ENCODE peak calls at places on chromosome 22, in seven cellular contexts. One of them, this sample, is unnamed.

GRCh38 chr22:28316014-28316413 is 363.6 kb downstream of the TTC28 start:
- DNase-seq in heart left ventricle: no peak
- DNase-seq in colonic mucosa: no peak
- DNase-seq in SJSA1: no peak
- DNase-seq in tibial artery: no peak
- DNase-seq in GM23338: no peak
- DNase-seq in ascending aorta: no peak
- DNase-seq in this sample: peak; percentile 21

GRCh38 chr22:30274061-30274812 is 7.6 kb upstream of the OSM start:
- DNase-seq in GM23338: no peak
- DNase-seq in heart left ventricle: no peak
- DNase-seq in colonic mucosa: no peak
- DNase-seq in ascending aorta: no peak
- DNase-seq in SJSA1: no peak
- DNase-seq in tibial artery: no peak
- DNase-seq in this sample: no peak

GRCh38 chr22:42820075-42820763 is 36.9 kb downstream of the ARFGAP3 start:
- DNase-seq in ascending aorta: no peak
- DNase-seq in GM23338: peak; percentile 78
- DNase-seq in colonic mucosa: no peak
- DNase-seq in heart left ventricle: no peak
- DNase-seq in SJSA1: peak; percentile 54
- DNase-seq in tibial artery: no peak
- DNase-seq in this sample: no peak

GRCh38 chr22:39534591-39535301 is 2.2 kb upstream of the RPS19BP1 start:
- DNase-seq in colonic mucosa: peak; percentile 91
- DNase-seq in GM23338: peak; percentile 95
- DNase-seq in heart left ventricle: peak; percentile 84
- DNase-seq in SJSA1: peak; percentile 70
- DNase-seq in ascending aorta: no peak
- DNase-seq in tibial artery: peak; percentile 78
- DNase-seq in this sample: peak; percentile 86

GRCh38 chr22:29213481-29213880 is 7.8 kb downstream of the EMID1 start:
- DNase-seq in SJSA1: no peak
- DNase-seq in heart left ventricle: no peak
- DNase-seq in tibial artery: no peak
- DNase-seq in ascending aorta: no peak
- DNase-seq in GM23338: no peak
- DNase-seq in colonic mucosa: no peak
- DNase-seq in this sample: no peak

GRCh38 chr22:40153186-40153585 is 24.5 kb upstream of the TNRC6B start:
- DNase-seq in GM23338: peak; percentile 24
- DNase-seq in ascending aorta: no peak
- DNase-seq in SJSA1: no peak
- DNase-seq in colonic mucosa: no peak
- DNase-seq in heart left ventricle: no peak
- DNase-seq in tibial artery: no peak
- DNase-seq in this sample: no peak

GRCh38 chr22:35258144-35258988 is 1.1 kb downstream of the HMGXB4 start:
- DNase-seq in GM23338: peak; percentile 75
- DNase-seq in colonic mucosa: peak; percentile 36
- DNase-seq in heart left ventricle: no peak
- DNase-seq in SJSA1: no peak
- DNase-seq in tibial artery: no peak
- DNase-seq in ascending aorta: no peak
- DNase-seq in this sample: no peak

GRCh38 chr22:27685515-27685914 is 116.0 kb downstream of the MN1 start:
- DNase-seq in GM23338: no peak
- DNase-seq in heart left ventricle: peak; percentile 71
- DNase-seq in SJSA1: no peak
- DNase-seq in tibial artery: no peak
- DNase-seq in ascending aorta: no peak
- DNase-seq in colonic mucosa: no peak
- DNase-seq in this sample: no peak

GRCh38 chr22:35726933-35727332 is 9.3 kb downstream of the APOL5 start:
- DNase-seq in ascending aorta: no peak
- DNase-seq in colonic mucosa: no peak
- DNase-seq in tibial artery: no peak
- DNase-seq in heart left ventricle: no peak
- DNase-seq in GM23338: no peak
- DNase-seq in SJSA1: no peak
- DNase-seq in this sample: no peak

GRCh38 chr22:17754233-17754925 is 19.9 kb downstream of the BID start:
- DNase-seq in GM23338: peak; percentile 76
- DNase-seq in ascending aorta: no peak
- DNase-seq in colonic mucosa: no peak
- DNase-seq in tibial artery: no peak
- DNase-seq in heart left ventricle: peak; percentile 23
- DNase-seq in SJSA1: no peak
- DNase-seq in this sample: no peak

GRCh38 chr22:43883012-43883661 is 8.7 kb downstream of the PNPLA5 start:
- DNase-seq in tibial artery: no peak
- DNase-seq in SJSA1: peak; percentile 47
- DNase-seq in ascending aorta: no peak
- DNase-seq in heart left ventricle: no peak
- DNase-seq in colonic mucosa: peak; percentile 50
- DNase-seq in GM23338: peak; percentile 96
- DNase-seq in this sample: peak; percentile 28

GRCh38 chr22:25013634-25014033 is 61.1 kb downstream of the KIAA1671 start:
- DNase-seq in ascending aorta: no peak
- DNase-seq in tibial artery: no peak
- DNase-seq in colonic mucosa: peak; percentile 87
- DNase-seq in GM23338: no peak
- DNase-seq in SJSA1: no peak
- DNase-seq in heart left ventricle: peak; percentile 60
- DNase-seq in this sample: no peak

GRCh38 chr22:30008401-30008800 is 71.9 kb upstream of the HORMAD2 start:
- DNase-seq in colonic mucosa: no peak
- DNase-seq in tibial artery: no peak
- DNase-seq in GM23338: no peak
- DNase-seq in SJSA1: peak; percentile 32
- DNase-seq in ascending aorta: no peak
- DNase-seq in heart left ventricle: no peak
- DNase-seq in this sample: no peak

GRCh38 chr22:26471522-26471921 is 12.1 kb downstream of the HPS4 start:
- DNase-seq in ascending aorta: no peak
- DNase-seq in colonic mucosa: no peak
- DNase-seq in tibial artery: no peak
- DNase-seq in heart left ventricle: no peak
- DNase-seq in SJSA1: peak; percentile 76
- DNase-seq in GM23338: no peak
- DNase-seq in this sample: no peak

GRCh38 chr22:20550851-20551744 is 43.7 kb downstream of the MED15 start:
- DNase-seq in GM23338: peak; percentile 52
- DNase-seq in SJSA1: no peak
- DNase-seq in tibial artery: peak; percentile 55
- DNase-seq in colonic mucosa: no peak
- DNase-seq in heart left ventricle: peak; percentile 58
- DNase-seq in ascending aorta: no peak
- DNase-seq in this sample: no peak

GRCh38 chr22:43514476-43515157 is 102.8 kb downstream of the MPPED1 start:
- DNase-seq in heart left ventricle: no peak
- DNase-seq in tibial artery: no peak
- DNase-seq in SJSA1: no peak
- DNase-seq in ascending aorta: no peak
- DNase-seq in colonic mucosa: no peak
- DNase-seq in GM23338: peak; percentile 23
- DNase-seq in this sample: no peak

GRCh38 chr22:17861909-17862308 is 87.6 kb upstream of the BID start:
- DNase-seq in GM23338: no peak
- DNase-seq in SJSA1: no peak
- DNase-seq in colonic mucosa: no peak
- DNase-seq in ascending aorta: no peak
- DNase-seq in tibial artery: no peak
- DNase-seq in heart left ventricle: no peak
- DNase-seq in this sample: no peak

GRCh38 chr22:26708256-26709009 is 51.0 kb downstream of the MIAT start:
- DNase-seq in GM23338: no peak
- DNase-seq in SJSA1: no peak
- DNase-seq in heart left ventricle: no peak
- DNase-seq in colonic mucosa: no peak
- DNase-seq in ascending aorta: no peak
- DNase-seq in tibial artery: no peak
- DNase-seq in this sample: no peak

GRCh38 chr22:32631507-32632245 is 157.1 kb downstream of the FBXO7 start:
- DNase-seq in colonic mucosa: no peak
- DNase-seq in SJSA1: no peak
- DNase-seq in GM23338: no peak
- DNase-seq in ascending aorta: no peak
- DNase-seq in heart left ventricle: no peak
- DNase-seq in tibial artery: no peak
- DNase-seq in this sample: no peak

GRCh38 chr22:42752912-42753311 is 32.2 kb upstream of the A4GALT start:
- DNase-seq in ascending aorta: no peak
- DNase-seq in tibial artery: no peak
- DNase-seq in colonic mucosa: no peak
- DNase-seq in SJSA1: no peak
- DNase-seq in GM23338: no peak
- DNase-seq in heart left ventricle: no peak
- DNase-seq in this sample: no peak

GRCh38 chr22:32416556-32417085 is 4.6 kb upstream of the RTCB start:
- DNase-seq in heart left ventricle: no peak
- DNase-seq in colonic mucosa: no peak
- DNase-seq in tibial artery: no peak
- DNase-seq in SJSA1: no peak
- DNase-seq in ascending aorta: no peak
- DNase-seq in GM23338: no peak
- DNase-seq in this sample: no peak

GRCh38 chr22:21860640-21861039 is 6.8 kb downstream of the MAPK1 start:
- DNase-seq in ascending aorta: no peak
- DNase-seq in tibial artery: no peak
- DNase-seq in colonic mucosa: no peak
- DNase-seq in GM23338: no peak
- DNase-seq in heart left ventricle: no peak
- DNase-seq in SJSA1: no peak
- DNase-seq in this sample: no peak

GRCh38 chr22:39003165-39003638 is 10.9 kb upstream of the APOBEC3C start:
- DNase-seq in ascending aorta: no peak
- DNase-seq in SJSA1: peak; percentile 71
- DNase-seq in colonic mucosa: peak; percentile 70
- DNase-seq in heart left ventricle: peak; percentile 75
- DNase-seq in GM23338: peak; percentile 94
- DNase-seq in tibial artery: peak; percentile 73
- DNase-seq in this sample: peak; percentile 87

GRCh38 chr22:36333632-36334031 is 54.1 kb downstream of the MYH9 start:
- DNase-seq in colonic mucosa: no peak
- DNase-seq in tibial artery: no peak
- DNase-seq in SJSA1: no peak
- DNase-seq in ascending aorta: no peak
- DNase-seq in heart left ventricle: no peak
- DNase-seq in GM23338: no peak
- DNase-seq in this sample: peak; percentile 43

GRCh38 chr22:19547620-19548019 is 23.4 kb upstream of the CLDN5 start:
- DNase-seq in SJSA1: no peak
- DNase-seq in heart left ventricle: no peak
- DNase-seq in GM23338: no peak
- DNase-seq in ascending aorta: no peak
- DNase-seq in tibial artery: no peak
- DNase-seq in colonic mucosa: no peak
- DNase-seq in this sample: no peak
- H3K27me3 ChIP-seq in SJSA1: peaks cover 4% of the 10 kb centered on the region
- H3K27me3 ChIP-seq in heart left ventricle: no peaks in the 10 kb centered on the region
- H3K27me3 ChIP-seq in GM23338: no peaks in the 10 kb centered on the region
- H3K27me3 ChIP-seq in ascending aorta: no peaks in the 10 kb centered on the region
- H3K27me3 ChIP-seq in tibial artery: no peaks in the 10 kb centered on the region
- H3K27me3 ChIP-seq in colonic mucosa: no peaks in the 10 kb centered on the region
- H3K27me3 ChIP-seq in this sample: no peaks in the 10 kb centered on the region

GRCh38 chr22:50536231-50536630 is 6.4 kb upstream of the TYMP start:
- DNase-seq in tibial artery: no peak
- DNase-seq in colonic mucosa: no peak
- DNase-seq in SJSA1: no peak
- DNase-seq in GM23338: no peak
- DNase-seq in ascending aorta: no peak
- DNase-seq in heart left ventricle: no peak
- DNase-seq in this sample: no peak
- H3K4me1 ChIP-seq in tibial artery: peaks cover 14% of the 10 kb centered on the region
- H3K4me1 ChIP-seq in colonic mucosa: peaks cover 4% of the 10 kb centered on the region
- H3K4me1 ChIP-seq in SJSA1: peaks cover 24% of the 10 kb centered on the region
- H3K4me1 ChIP-seq in GM23338: peaks cover 1% of the 10 kb centered on the region
- H3K4me1 ChIP-seq in ascending aorta: peaks cover 10% of the 10 kb centered on the region
- H3K4me1 ChIP-seq in heart left ventricle: peaks cover 10% of the 10 kb centered on the region
- H3K4me1 ChIP-seq in this sample: peaks cover 29% of the 10 kb centered on the region

DNA sequence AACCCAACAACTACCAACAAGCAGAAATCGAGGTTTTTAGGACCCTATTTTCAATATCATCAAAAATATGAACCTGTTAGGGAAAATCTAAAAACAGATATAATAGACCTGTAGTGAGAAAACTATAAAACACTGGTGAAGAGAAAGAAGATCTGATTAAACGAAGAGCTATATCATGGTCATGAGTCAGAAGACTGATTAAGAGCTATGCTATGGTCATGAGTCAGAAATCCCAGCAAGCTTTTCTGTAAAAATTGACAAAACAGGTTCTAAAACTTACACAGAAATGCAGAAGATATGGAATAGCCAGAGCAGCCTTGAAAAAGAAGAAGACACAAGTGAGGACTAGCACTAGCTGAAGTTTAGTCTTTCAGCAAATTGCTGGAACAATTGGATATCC is 345.0 kb downstream of the TBC1D22A start:
- DNase-seq in GM23338: no peak
- DNase-seq in heart left ventricle: no peak
- DNase-seq in colonic mucosa: no peak
- DNase-seq in ascending aorta: no peak
- DNase-seq in tibial artery: no peak
- DNase-seq in SJSA1: peak; percentile 36
- DNase-seq in this sample: no peak
- H3K4me3 ChIP-seq in GM23338: no peak overlapping the region
- H3K4me3 ChIP-seq in heart left ventricle: no peak overlapping the region
- H3K4me3 ChIP-seq in colonic mucosa: no peak overlapping the region
- H3K4me3 ChIP-seq in ascending aorta: no peak overlapping the region
- H3K4me3 ChIP-seq in tibial artery: no peak overlapping the region
- H3K4me3 ChIP-seq in SJSA1: no peak overlapping the region
- H3K4me3 ChIP-seq in this sample: no peak overlapping the region

DNA sequence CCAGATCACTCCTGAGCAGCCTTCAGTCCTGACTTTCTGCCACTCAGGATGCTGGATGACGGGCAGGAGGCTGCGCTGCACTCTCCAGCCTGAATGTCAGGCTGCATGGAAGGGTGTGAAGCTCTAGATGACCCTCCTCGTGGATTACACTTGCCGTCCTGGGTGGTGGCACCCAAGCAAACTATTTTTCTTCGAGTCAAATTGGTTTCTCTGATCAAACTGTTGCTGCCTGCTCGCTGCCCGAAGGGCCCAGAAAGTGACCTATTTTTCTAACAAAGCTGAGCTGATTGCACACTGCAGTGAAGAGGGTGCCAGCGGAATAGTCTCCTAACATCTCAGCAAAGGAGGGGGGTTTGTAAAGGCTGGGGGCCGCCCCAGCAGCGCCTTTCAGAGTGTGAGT is 537.9 kb downstream of the BRD1 start:
- DNase-seq in heart left ventricle: no peak
- DNase-seq in GM23338: no peak
- DNase-seq in SJSA1: no peak
- DNase-seq in colonic mucosa: no peak
- DNase-seq in ascending aorta: no peak
- DNase-seq in tibial artery: peak; percentile 3
- DNase-seq in this sample: no peak
- H3K27me3 ChIP-seq in heart left ventricle: peaks cover 2% of the 10 kb centered on the region
- H3K27me3 ChIP-seq in GM23338: no peaks in the 10 kb centered on the region
- H3K27me3 ChIP-seq in SJSA1: no peaks in the 10 kb centered on the region
- H3K27me3 ChIP-seq in colonic mucosa: no peaks in the 10 kb centered on the region
- H3K27me3 ChIP-seq in ascending aorta: no peaks in the 10 kb centered on the region
- H3K27me3 ChIP-seq in tibial artery: no peaks in the 10 kb centered on the region
- H3K27me3 ChIP-seq in this sample: no peaks in the 10 kb centered on the region

This sample was measured in body of pancreas.